ENCODE peak calls at places on chromosomes 16 and 17, in ten cellular contexts. One of them, this sample, is unnamed.

GRCh38 chr17:76633628-76634328 is 9.8 kb downstream of the ST6GALNAC1 start:
- DNase-seq in effector memory CD4-positive, alpha-beta T cell: no peak
- DNase-seq in NCI-H2107: no peak
- DNase-seq in stimulated activated CD4-positive, alpha-beta T cell treated with anti-CD3 and anti-CD28 coated beads, Interleukin-1b, Interleukin-23, amount 100 ng/mL, for 24 hours: no peak
- DNase-seq in thoracic aorta: no peak
- DNase-seq in right lobe of liver: no peak
- DNase-seq in NCI-H1436 treated with DMSO at 0.1 percent for 48 hours: no peak
- DNase-seq in M059J: no peak
- DNase-seq in MM.1S: no peak
- DNase-seq in Ammon's horn: no peak
- DNase-seq in this sample: no peak

GRCh38 chr16:50400967-50401348 is 32.2 kb upstream of the BRD7 start:
- DNase-seq in effector memory CD4-positive, alpha-beta T cell: no peak
- DNase-seq in NCI-H2107: no peak
- DNase-seq in stimulated activated CD4-positive, alpha-beta T cell treated with anti-CD3 and anti-CD28 coated beads, Interleukin-1b, Interleukin-23, amount 100 ng/mL, for 24 hours: no peak
- DNase-seq in thoracic aorta: no peak
- DNase-seq in right lobe of liver: no peak
- DNase-seq in NCI-H1436 treated with DMSO at 0.1 percent for 48 hours: no peak
- DNase-seq in M059J: peak; percentile 49
- DNase-seq in MM.1S: no peak
- DNase-seq in Ammon's horn: no peak
- DNase-seq in this sample: no peak

GRCh38 chr17:76808326-76808725 is 59.9 kb upstream of the MGAT5B start:
- DNase-seq in effector memory CD4-positive, alpha-beta T cell: no peak
- DNase-seq in NCI-H2107: no peak
- DNase-seq in stimulated activated CD4-positive, alpha-beta T cell treated with anti-CD3 and anti-CD28 coated beads, Interleukin-1b, Interleukin-23, amount 100 ng/mL, for 24 hours: no peak
- DNase-seq in thoracic aorta: no peak
- DNase-seq in right lobe of liver: no peak
- DNase-seq in NCI-H1436 treated with DMSO at 0.1 percent for 48 hours: no peak
- DNase-seq in M059J: peak; percentile 62
- DNase-seq in MM.1S: no peak
- DNase-seq in Ammon's horn: no peak
- DNase-seq in this sample: no peak

GRCh38 chr17:35448214-35448898 is at the start of gene SLFN13:
- DNase-seq in effector memory CD4-positive, alpha-beta T cell: peak; percentile 76
- DNase-seq in NCI-H2107: peak; percentile 21
- DNase-seq in stimulated activated CD4-positive, alpha-beta T cell treated with anti-CD3 and anti-CD28 coated beads, Interleukin-1b, Interleukin-23, amount 100 ng/mL, for 24 hours: peak; percentile 61
- DNase-seq in thoracic aorta: no peak
- DNase-seq in right lobe of liver: peak; percentile 66
- DNase-seq in NCI-H1436 treated with DMSO at 0.1 percent for 48 hours: peak; percentile 39
- DNase-seq in M059J: peak; percentile 96
- DNase-seq in MM.1S: peak; percentile 93
- DNase-seq in Ammon's horn: peak; percentile 40
- DNase-seq in this sample: peak; percentile 57

GRCh38 chr16:67393111-67393789 is at the start of gene TPPP3:
- DNase-seq in effector memory CD4-positive, alpha-beta T cell: no peak
- DNase-seq in NCI-H2107: no peak
- DNase-seq in stimulated activated CD4-positive, alpha-beta T cell treated with anti-CD3 and anti-CD28 coated beads, Interleukin-1b, Interleukin-23, amount 100 ng/mL, for 24 hours: peak; percentile 9
- DNase-seq in thoracic aorta: peak; percentile 53
- DNase-seq in right lobe of liver: peak; percentile 71
- DNase-seq in NCI-H1436 treated with DMSO at 0.1 percent for 48 hours: peak; percentile 56
- DNase-seq in M059J: peak; percentile 77
- DNase-seq in MM.1S: no peak
- DNase-seq in Ammon's horn: peak; percentile 87
- DNase-seq in this sample: peak; percentile 91

GRCh38 chr16:11792404-11793260 is 4.4 kb downstream of the ZC3H7A start:
- DNase-seq in effector memory CD4-positive, alpha-beta T cell: no peak
- DNase-seq in NCI-H2107: peak; percentile 92
- DNase-seq in stimulated activated CD4-positive, alpha-beta T cell treated with anti-CD3 and anti-CD28 coated beads, Interleukin-1b, Interleukin-23, amount 100 ng/mL, for 24 hours: no peak
- DNase-seq in thoracic aorta: no peak
- DNase-seq in right lobe of liver: no peak
- DNase-seq in NCI-H1436 treated with DMSO at 0.1 percent for 48 hours: peak; percentile 95
- DNase-seq in M059J: no peak
- DNase-seq in MM.1S: peak; percentile 48
- DNase-seq in Ammon's horn: no peak
- DNase-seq in this sample: no peak

GRCh38 chr17:63349478-63350000 is 96.6 kb downstream of the CYB561 start:
- DNase-seq in effector memory CD4-positive, alpha-beta T cell: no peak
- DNase-seq in NCI-H2107: no peak
- DNase-seq in stimulated activated CD4-positive, alpha-beta T cell treated with anti-CD3 and anti-CD28 coated beads, Interleukin-1b, Interleukin-23, amount 100 ng/mL, for 24 hours: no peak
- DNase-seq in thoracic aorta: no peak
- DNase-seq in right lobe of liver: no peak
- DNase-seq in NCI-H1436 treated with DMSO at 0.1 percent for 48 hours: no peak
- DNase-seq in M059J: no peak
- DNase-seq in MM.1S: no peak
- DNase-seq in Ammon's horn: no peak
- DNase-seq in this sample: no peak

GRCh38 chr17:28038802-28039600 is 3.5 kb upstream of the NLK start:
- DNase-seq in effector memory CD4-positive, alpha-beta T cell: no peak
- DNase-seq in NCI-H2107: no peak
- DNase-seq in stimulated activated CD4-positive, alpha-beta T cell treated with anti-CD3 and anti-CD28 coated beads, Interleukin-1b, Interleukin-23, amount 100 ng/mL, for 24 hours: no peak
- DNase-seq in thoracic aorta: no peak
- DNase-seq in right lobe of liver: no peak
- DNase-seq in NCI-H1436 treated with DMSO at 0.1 percent for 48 hours: no peak
- DNase-seq in M059J: no peak
- DNase-seq in MM.1S: no peak
- DNase-seq in Ammon's horn: no peak
- DNase-seq in this sample: no peak

GRCh38 chr16:66948034-66948821 is 12.8 kb upstream of the CES3 start:
- DNase-seq in effector memory CD4-positive, alpha-beta T cell: no peak
- DNase-seq in NCI-H2107: no peak
- DNase-seq in stimulated activated CD4-positive, alpha-beta T cell treated with anti-CD3 and anti-CD28 coated beads, Interleukin-1b, Interleukin-23, amount 100 ng/mL, for 24 hours: no peak
- DNase-seq in thoracic aorta: no peak
- DNase-seq in right lobe of liver: peak; percentile 64
- DNase-seq in NCI-H1436 treated with DMSO at 0.1 percent for 48 hours: no peak
- DNase-seq in M059J: peak; percentile 36
- DNase-seq in MM.1S: no peak
- DNase-seq in Ammon's horn: no peak
- DNase-seq in this sample: no peak

GRCh38 chr17:51795401-51795800 is 363.1 kb downstream of the CA10 start:
- DNase-seq in effector memory CD4-positive, alpha-beta T cell: no peak
- DNase-seq in NCI-H2107: no peak
- DNase-seq in stimulated activated CD4-positive, alpha-beta T cell treated with anti-CD3 and anti-CD28 coated beads, Interleukin-1b, Interleukin-23, amount 100 ng/mL, for 24 hours: no peak
- DNase-seq in thoracic aorta: no peak
- DNase-seq in right lobe of liver: no peak
- DNase-seq in NCI-H1436 treated with DMSO at 0.1 percent for 48 hours: no peak
- DNase-seq in M059J: no peak
- DNase-seq in MM.1S: no peak
- DNase-seq in Ammon's horn: no peak
- DNase-seq in this sample: no peak

GRCh38 chr17:19502517-19502916 is 31.1 kb upstream of the SLC47A1 start:
- DNase-seq in effector memory CD4-positive, alpha-beta T cell: peak; percentile 7
- DNase-seq in NCI-H2107: no peak
- DNase-seq in stimulated activated CD4-positive, alpha-beta T cell treated with anti-CD3 and anti-CD28 coated beads, Interleukin-1b, Interleukin-23, amount 100 ng/mL, for 24 hours: no peak
- DNase-seq in thoracic aorta: no peak
- DNase-seq in right lobe of liver: no peak
- DNase-seq in NCI-H1436 treated with DMSO at 0.1 percent for 48 hours: no peak
- DNase-seq in M059J: no peak
- DNase-seq in MM.1S: no peak
- DNase-seq in Ammon's horn: no peak
- DNase-seq in this sample: no peak

GRCh38 chr17:44209786-44210341 is 9.6 kb downstream of the UBTF start:
- DNase-seq in effector memory CD4-positive, alpha-beta T cell: no peak
- DNase-seq in NCI-H2107: no peak
- DNase-seq in stimulated activated CD4-positive, alpha-beta T cell treated with anti-CD3 and anti-CD28 coated beads, Interleukin-1b, Interleukin-23, amount 100 ng/mL, for 24 hours: no peak
- DNase-seq in thoracic aorta: no peak
- DNase-seq in right lobe of liver: no peak
- DNase-seq in NCI-H1436 treated with DMSO at 0.1 percent for 48 hours: no peak
- DNase-seq in M059J: peak; percentile 32
- DNase-seq in MM.1S: no peak
- DNase-seq in Ammon's horn: no peak
- DNase-seq in this sample: no peak

GRCh38 chr17:66343531-66344078 is 41.2 kb downstream of the PRKCA start:
- DNase-seq in effector memory CD4-positive, alpha-beta T cell: no peak
- DNase-seq in NCI-H2107: no peak
- DNase-seq in stimulated activated CD4-positive, alpha-beta T cell treated with anti-CD3 and anti-CD28 coated beads, Interleukin-1b, Interleukin-23, amount 100 ng/mL, for 24 hours: no peak
- DNase-seq in thoracic aorta: no peak
- DNase-seq in right lobe of liver: no peak
- DNase-seq in NCI-H1436 treated with DMSO at 0.1 percent for 48 hours: no peak
- DNase-seq in M059J: peak; percentile 66
- DNase-seq in MM.1S: no peak
- DNase-seq in Ammon's horn: no peak
- DNase-seq in this sample: no peak

GRCh38 chr16:50680907-50681885 is at the start of gene SNX20:
- DNase-seq in effector memory CD4-positive, alpha-beta T cell: peak; percentile 56
- DNase-seq in NCI-H2107: no peak
- DNase-seq in stimulated activated CD4-positive, alpha-beta T cell treated with anti-CD3 and anti-CD28 coated beads, Interleukin-1b, Interleukin-23, amount 100 ng/mL, for 24 hours: no peak
- DNase-seq in thoracic aorta: no peak
- DNase-seq in right lobe of liver: no peak
- DNase-seq in NCI-H1436 treated with DMSO at 0.1 percent for 48 hours: no peak
- DNase-seq in M059J: no peak
- DNase-seq in MM.1S: peak; percentile 82
- DNase-seq in Ammon's horn: peak; percentile 46
- DNase-seq in this sample: no peak

GRCh38 chr16:23694707-23695373 is 16.2 kb downstream of the PLK1 start:
- DNase-seq in effector memory CD4-positive, alpha-beta T cell: no peak
- DNase-seq in NCI-H2107: no peak
- DNase-seq in stimulated activated CD4-positive, alpha-beta T cell treated with anti-CD3 and anti-CD28 coated beads, Interleukin-1b, Interleukin-23, amount 100 ng/mL, for 24 hours: no peak
- DNase-seq in thoracic aorta: no peak
- DNase-seq in right lobe of liver: no peak
- DNase-seq in NCI-H1436 treated with DMSO at 0.1 percent for 48 hours: no peak
- DNase-seq in M059J: no peak
- DNase-seq in MM.1S: peak; percentile 49
- DNase-seq in Ammon's horn: no peak
- DNase-seq in this sample: no peak

GRCh38 chr17:78185981-78186688 is 717 bp downstream of the TK1 start:
- DNase-seq in effector memory CD4-positive, alpha-beta T cell: no peak
- DNase-seq in NCI-H2107: no peak
- DNase-seq in stimulated activated CD4-positive, alpha-beta T cell treated with anti-CD3 and anti-CD28 coated beads, Interleukin-1b, Interleukin-23, amount 100 ng/mL, for 24 hours: no peak
- DNase-seq in thoracic aorta: no peak
- DNase-seq in right lobe of liver: no peak
- DNase-seq in NCI-H1436 treated with DMSO at 0.1 percent for 48 hours: no peak
- DNase-seq in M059J: peak; percentile 50
- DNase-seq in MM.1S: peak; percentile 29
- DNase-seq in Ammon's horn: no peak
- DNase-seq in this sample: no peak

GRCh38 chr16:66560107-66560506 is 6.1 kb upstream of the CMTM1 start:
- DNase-seq in effector memory CD4-positive, alpha-beta T cell: no peak
- DNase-seq in NCI-H2107: no peak
- DNase-seq in stimulated activated CD4-positive, alpha-beta T cell treated with anti-CD3 and anti-CD28 coated beads, Interleukin-1b, Interleukin-23, amount 100 ng/mL, for 24 hours: no peak
- DNase-seq in thoracic aorta: no peak
- DNase-seq in right lobe of liver: no peak
- DNase-seq in NCI-H1436 treated with DMSO at 0.1 percent for 48 hours: no peak
- DNase-seq in M059J: no peak
- DNase-seq in MM.1S: no peak
- DNase-seq in Ammon's horn: no peak
- DNase-seq in this sample: no peak

GRCh38 chr17:31722251-31723056 is 136.6 kb downstream of the COPRS start:
- DNase-seq in effector memory CD4-positive, alpha-beta T cell: no peak
- DNase-seq in NCI-H2107: no peak
- DNase-seq in stimulated activated CD4-positive, alpha-beta T cell treated with anti-CD3 and anti-CD28 coated beads, Interleukin-1b, Interleukin-23, amount 100 ng/mL, for 24 hours: no peak
- DNase-seq in thoracic aorta: peak; percentile 19
- DNase-seq in right lobe of liver: no peak
- DNase-seq in NCI-H1436 treated with DMSO at 0.1 percent for 48 hours: no peak
- DNase-seq in M059J: peak; percentile 97
- DNase-seq in MM.1S: no peak
- DNase-seq in Ammon's horn: no peak
- DNase-seq in this sample: peak; percentile 79

GRCh38 chr17:7133424-7133823 is 18.8 kb upstream of the ASGR2 start:
- DNase-seq in effector memory CD4-positive, alpha-beta T cell: no peak
- DNase-seq in NCI-H2107: no peak
- DNase-seq in stimulated activated CD4-positive, alpha-beta T cell treated with anti-CD3 and anti-CD28 coated beads, Interleukin-1b, Interleukin-23, amount 100 ng/mL, for 24 hours: no peak
- DNase-seq in thoracic aorta: no peak
- DNase-seq in right lobe of liver: no peak
- DNase-seq in NCI-H1436 treated with DMSO at 0.1 percent for 48 hours: no peak
- DNase-seq in M059J: no peak
- DNase-seq in MM.1S: peak; percentile 45
- DNase-seq in Ammon's horn: peak; percentile 37
- DNase-seq in this sample: no peak

GRCh38 chr16:31092330-31092729 is 2.3 kb downstream of the VKORC1 start:
- DNase-seq in effector memory CD4-positive, alpha-beta T cell: no peak
- DNase-seq in NCI-H2107: no peak
- DNase-seq in stimulated activated CD4-positive, alpha-beta T cell treated with anti-CD3 and anti-CD28 coated beads, Interleukin-1b, Interleukin-23, amount 100 ng/mL, for 24 hours: no peak
- DNase-seq in thoracic aorta: no peak
- DNase-seq in right lobe of liver: no peak
- DNase-seq in NCI-H1436 treated with DMSO at 0.1 percent for 48 hours: no peak
- DNase-seq in M059J: no peak
- DNase-seq in MM.1S: no peak
- DNase-seq in Ammon's horn: peak; percentile 42
- DNase-seq in this sample: no peak

GRCh38 chr17:1137465-1137894 is 42.3 kb downstream of the ABR start:
- DNase-seq in effector memory CD4-positive, alpha-beta T cell: no peak
- DNase-seq in NCI-H2107: no peak
- DNase-seq in stimulated activated CD4-positive, alpha-beta T cell treated with anti-CD3 and anti-CD28 coated beads, Interleukin-1b, Interleukin-23, amount 100 ng/mL, for 24 hours: no peak
- DNase-seq in thoracic aorta: no peak
- DNase-seq in right lobe of liver: no peak
- DNase-seq in NCI-H1436 treated with DMSO at 0.1 percent for 48 hours: no peak
- DNase-seq in M059J: no peak
- DNase-seq in MM.1S: peak; percentile 96
- DNase-seq in Ammon's horn: no peak
- DNase-seq in this sample: no peak

GRCh38 chr17:78997231-78997741 is 12.3 kb downstream of the CANT1 start:
- DNase-seq in effector memory CD4-positive, alpha-beta T cell: no peak
- DNase-seq in NCI-H2107: no peak
- DNase-seq in stimulated activated CD4-positive, alpha-beta T cell treated with anti-CD3 and anti-CD28 coated beads, Interleukin-1b, Interleukin-23, amount 100 ng/mL, for 24 hours: no peak
- DNase-seq in thoracic aorta: no peak
- DNase-seq in right lobe of liver: peak; percentile 38
- DNase-seq in NCI-H1436 treated with DMSO at 0.1 percent for 48 hours: no peak
- DNase-seq in M059J: no peak
- DNase-seq in MM.1S: no peak
- DNase-seq in Ammon's horn: no peak
- DNase-seq in this sample: peak; percentile 58

GRCh38 chr17:80892019-80892855 is 99.4 kb upstream of the CHMP6 start:
- DNase-seq in effector memory CD4-positive, alpha-beta T cell: peak; percentile 89
- DNase-seq in NCI-H2107: no peak
- DNase-seq in stimulated activated CD4-positive, alpha-beta T cell treated with anti-CD3 and anti-CD28 coated beads, Interleukin-1b, Interleukin-23, amount 100 ng/mL, for 24 hours: peak; percentile 53
- DNase-seq in thoracic aorta: peak; percentile 70
- DNase-seq in right lobe of liver: no peak
- DNase-seq in NCI-H1436 treated with DMSO at 0.1 percent for 48 hours: no peak
- DNase-seq in M059J: peak; percentile 98
- DNase-seq in MM.1S: no peak
- DNase-seq in Ammon's horn: peak; percentile 83
- DNase-seq in this sample: peak; percentile 66

GRCh38 chr17:31660684-31661083 is 198.4 kb downstream of the COPRS start:
- DNase-seq in effector memory CD4-positive, alpha-beta T cell: no peak
- DNase-seq in NCI-H2107: no peak
- DNase-seq in stimulated activated CD4-positive, alpha-beta T cell treated with anti-CD3 and anti-CD28 coated beads, Interleukin-1b, Interleukin-23, amount 100 ng/mL, for 24 hours: no peak
- DNase-seq in thoracic aorta: no peak
- DNase-seq in right lobe of liver: no peak
- DNase-seq in NCI-H1436 treated with DMSO at 0.1 percent for 48 hours: no peak
- DNase-seq in M059J: no peak
- DNase-seq in MM.1S: no peak
- DNase-seq in Ammon's horn: no peak
- DNase-seq in this sample: no peak

GRCh38 chr16:1645914-1646525 is 32.1 kb upstream of the JPT2 start:
- DNase-seq in effector memory CD4-positive, alpha-beta T cell: no peak
- DNase-seq in NCI-H2107: no peak
- DNase-seq in stimulated activated CD4-positive, alpha-beta T cell treated with anti-CD3 and anti-CD28 coated beads, Interleukin-1b, Interleukin-23, amount 100 ng/mL, for 24 hours: peak; percentile 11
- DNase-seq in thoracic aorta: no peak
- DNase-seq in right lobe of liver: no peak
- DNase-seq in NCI-H1436 treated with DMSO at 0.1 percent for 48 hours: no peak
- DNase-seq in M059J: peak; percentile 80
- DNase-seq in MM.1S: no peak
- DNase-seq in Ammon's horn: no peak
- DNase-seq in this sample: no peak

GRCh38 chr17:1487939-1488825 is 4.3 kb downstream of the MYO1C start:
- DNase-seq in effector memory CD4-positive, alpha-beta T cell: peak; percentile 65
- DNase-seq in NCI-H2107: no peak
- DNase-seq in stimulated activated CD4-positive, alpha-beta T cell treated with anti-CD3 and anti-CD28 coated beads, Interleukin-1b, Interleukin-23, amount 100 ng/mL, for 24 hours: peak; percentile 45
- DNase-seq in thoracic aorta: no peak
- DNase-seq in right lobe of liver: peak; percentile 87
- DNase-seq in NCI-H1436 treated with DMSO at 0.1 percent for 48 hours: no peak
- DNase-seq in M059J: peak; percentile 75
- DNase-seq in MM.1S: peak; percentile 33
- DNase-seq in Ammon's horn: peak; percentile 87
- DNase-seq in this sample: peak; percentile 95

GRCh38 chr17:39116224-39116623 is 35.2 kb downstream of the PLXDC1 start:
- DNase-seq in effector memory CD4-positive, alpha-beta T cell: no peak
- DNase-seq in NCI-H2107: no peak
- DNase-seq in stimulated activated CD4-positive, alpha-beta T cell treated with anti-CD3 and anti-CD28 coated beads, Interleukin-1b, Interleukin-23, amount 100 ng/mL, for 24 hours: no peak
- DNase-seq in thoracic aorta: no peak
- DNase-seq in right lobe of liver: no peak
- DNase-seq in NCI-H1436 treated with DMSO at 0.1 percent for 48 hours: no peak
- DNase-seq in M059J: no peak
- DNase-seq in MM.1S: no peak
- DNase-seq in Ammon's horn: peak; percentile 52
- DNase-seq in this sample: no peak

GRCh38 chr17:44757918-44758413 is 822 bp upstream of the ADAM11 start:
- DNase-seq in effector memory CD4-positive, alpha-beta T cell: no peak
- DNase-seq in NCI-H2107: no peak
- DNase-seq in stimulated activated CD4-positive, alpha-beta T cell treated with anti-CD3 and anti-CD28 coated beads, Interleukin-1b, Interleukin-23, amount 100 ng/mL, for 24 hours: no peak
- DNase-seq in thoracic aorta: no peak
- DNase-seq in right lobe of liver: no peak
- DNase-seq in NCI-H1436 treated with DMSO at 0.1 percent for 48 hours: no peak
- DNase-seq in M059J: no peak
- DNase-seq in MM.1S: no peak
- DNase-seq in Ammon's horn: no peak
- DNase-seq in this sample: no peak

This sample was measured in ascending aorta.